ENCODE peak calls at places on chromosomes 1 and 21, in five cellular contexts. Q, E, V, I and H are unnamed samples.

GRCh38 chr1:30718636-30719405 is 4.6 kb downstream of the MATN1 start:
- DNase-seq in Q (peak; percentile 85), E (peak; percentile 98), I (peak; percentile 80), V (peak; percentile 83), H (peak; percentile 99)

GRCh38 chr1:94045465-94046056 is 75.4 kb downstream of the ABCA4 start:
- DNase-seq in I (peak; percentile 95), Q (peak; percentile 71), V (peak; percentile 61), E (peak; percentile 92), H (peak; percentile 87)

GRCh38 chr1:20399606-20400180 is 86.3 kb downstream of the CAMK2N1 start:
- DNase-seq in I (no peak), Q (no peak), E (no peak), V (no peak), H (peak; percentile 20)

GRCh38 chr1:28507646-28508434 is 2.0 kb downstream of the RCC1 start:
- DNase-seq in V (no peak), Q (no peak), E (no peak), I (no peak), H (no peak)

GRCh38 chr1:226599636-226600238 is 51.2 kb downstream of the STUM start:
- DNase-seq in Q (no peak), V (no peak), E (no peak), I (no peak), H (no peak)

GRCh38 chr1:170146861-170147260 is 1.1 kb downstream of the NTMT2 start:
- DNase-seq in E (no peak), V (no peak), I (no peak), Q (no peak), H (no peak)

GRCh38 chr1:41666991-41667631 is 182.6 kb upstream of the EDN2 start:
- DNase-seq in E (peak; percentile 28), I (no peak), V (peak; percentile 65), Q (peak; percentile 43), H (no peak)

GRCh38 chr1:10745383-10745782 is 51.1 kb downstream of the CASZ1 start:
- DNase-seq in I (no peak), Q (no peak), E (no peak), V (no peak), H (no peak)

GRCh38 chr1:108561145-108561458 is 1.2 kb downstream of the EEIG2 start:
- DNase-seq in E (no peak), I (no peak), V (no peak), Q (no peak), H (no peak)

GRCh38 chr1:182446033-182446669 is 3.8 kb upstream of the RGSL1 start:
- DNase-seq in Q (peak; percentile 16), E (peak; percentile 40), I (peak; percentile 64), V (no peak), H (peak; percentile 16)

GRCh38 chr1:90475623-90476022 is 241.5 kb downstream of the BARHL2 start:
- DNase-seq in V (no peak), I (no peak), Q (no peak), E (peak; percentile 1), H (no peak)

GRCh38 chr1:234531181-234532132 is 52.5 kb upstream of the TARBP1 start:
- DNase-seq in I (peak; percentile 73), E (peak; percentile 87), V (no peak), Q (peak; percentile 44), H (peak; percentile 40)

GRCh38 chr1:188027613-188028012 is 1198.9 kb downstream of the PLA2G4A start:
- DNase-seq in Q (no peak), V (no peak), E (peak; percentile 97), I (no peak), H (no peak)

GRCh38 chr1:113073457-113073950 is 506 bp downstream of the LRIG2 start:
- DNase-seq in Q (peak; percentile 66), E (peak; percentile 61), I (no peak), V (peak; percentile 69), H (peak; percentile 69)

GRCh38 chr1:102089791-102090190 is 93.1 kb upstream of the OLFM3 start:
- DNase-seq in V (no peak), I (no peak), E (no peak), Q (no peak), H (no peak)

GRCh38 chr1:9161963-9162362 is 33.1 kb upstream of the GPR157 start:
- DNase-seq in E (no peak), I (no peak), V (no peak), Q (no peak), H (no peak)

GRCh38 chr1:42953182-42954180 is 5.2 kb downstream of the SLC2A1 start:
- DNase-seq in V (no peak), Q (no peak), I (no peak), E (no peak), H (no peak)

GRCh38 chr1:172400073-172400737 is 20.3 kb upstream of the C1orf105 start:
- DNase-seq in V (no peak), Q (no peak), E (no peak), I (peak; percentile 14), H (no peak)

GRCh38 chr1:201305815-201306214 is 22.5 kb downstream of the PKP1 start:
- DNase-seq in V (no peak), I (no peak), Q (no peak), E (no peak), H (no peak)

GRCh38 chr1:2189459-2190425 is 4.8 kb downstream of the FAAP20 start:
- DNase-seq in E (peak; percentile 96), I (peak; percentile 92), V (peak; percentile 98), Q (peak; percentile 95), H (peak; percentile 98)
- TF ChIP-seq POLR2A in E (peak; percentile 63), I (peak; percentile 84), V (peak; percentile 87), Q (peak; percentile 78), H (peak; percentile 83)

DNA sequence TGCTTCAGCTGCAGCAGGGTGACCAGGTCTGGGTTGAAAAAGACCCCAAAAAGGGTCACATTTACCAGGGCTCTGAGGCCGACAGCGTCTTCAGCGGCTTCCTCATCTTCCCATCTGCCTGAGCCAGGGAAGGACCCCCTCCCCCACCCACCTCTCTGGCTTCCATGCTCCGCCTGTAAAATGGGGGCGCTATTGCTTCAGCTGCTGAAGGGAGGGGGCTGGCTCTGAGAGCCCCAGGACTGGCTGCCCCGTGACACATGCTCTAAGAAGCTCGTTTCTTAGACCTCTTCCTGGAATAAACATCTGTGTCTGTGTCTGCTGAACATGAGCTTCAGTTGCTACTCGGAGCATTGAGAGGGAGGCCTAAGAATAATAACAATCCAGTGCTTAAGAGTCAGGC is 2.9 kb downstream of the C1QA start:
- DNase-seq in E (peak; percentile 67), Q (peak; percentile 26), V (no peak), I (no peak), H (peak; percentile 51)
- TF ChIP-seq CTCF in E (peak; percentile 24), Q (no peak), V (no peak), I (no peak), H (no peak)

GRCh38 chr1:96923753-96924152 is 202.2 kb downstream of the PTBP2 start:
- DNase-seq in E (no peak), Q (no peak), V (no peak), I (no peak), H (no peak)
- TF ChIP-seq POLR2A in E (no peak), Q (no peak), V (no peak), I (no peak), H (no peak)

DNA sequence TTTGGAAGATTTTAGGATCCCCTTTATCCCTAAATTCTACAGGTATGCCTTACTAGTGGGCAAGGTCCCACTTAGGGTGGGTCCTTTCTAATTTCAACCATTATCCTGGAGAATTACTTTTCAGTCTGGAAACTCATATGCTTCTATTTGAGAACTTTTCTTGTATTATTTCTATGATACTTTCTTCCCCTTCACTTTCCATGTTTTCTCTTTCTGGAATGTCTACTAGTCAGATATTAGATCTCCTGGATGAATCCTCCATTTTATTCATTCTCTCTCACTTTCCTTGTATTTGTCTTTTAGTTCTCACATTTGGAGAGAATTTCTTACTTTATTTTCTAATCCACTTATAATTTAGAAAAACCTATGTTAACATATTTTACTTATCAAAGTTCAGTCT is 83.9 kb upstream of the SIPA1L2 start:
- DNase-seq in E (no peak), Q (no peak), I (no peak), V (no peak), H (no peak)
- TF ChIP-seq CTCF in E (no peak), Q (no peak), I (no peak), V (no peak), H (no peak)

DNA sequence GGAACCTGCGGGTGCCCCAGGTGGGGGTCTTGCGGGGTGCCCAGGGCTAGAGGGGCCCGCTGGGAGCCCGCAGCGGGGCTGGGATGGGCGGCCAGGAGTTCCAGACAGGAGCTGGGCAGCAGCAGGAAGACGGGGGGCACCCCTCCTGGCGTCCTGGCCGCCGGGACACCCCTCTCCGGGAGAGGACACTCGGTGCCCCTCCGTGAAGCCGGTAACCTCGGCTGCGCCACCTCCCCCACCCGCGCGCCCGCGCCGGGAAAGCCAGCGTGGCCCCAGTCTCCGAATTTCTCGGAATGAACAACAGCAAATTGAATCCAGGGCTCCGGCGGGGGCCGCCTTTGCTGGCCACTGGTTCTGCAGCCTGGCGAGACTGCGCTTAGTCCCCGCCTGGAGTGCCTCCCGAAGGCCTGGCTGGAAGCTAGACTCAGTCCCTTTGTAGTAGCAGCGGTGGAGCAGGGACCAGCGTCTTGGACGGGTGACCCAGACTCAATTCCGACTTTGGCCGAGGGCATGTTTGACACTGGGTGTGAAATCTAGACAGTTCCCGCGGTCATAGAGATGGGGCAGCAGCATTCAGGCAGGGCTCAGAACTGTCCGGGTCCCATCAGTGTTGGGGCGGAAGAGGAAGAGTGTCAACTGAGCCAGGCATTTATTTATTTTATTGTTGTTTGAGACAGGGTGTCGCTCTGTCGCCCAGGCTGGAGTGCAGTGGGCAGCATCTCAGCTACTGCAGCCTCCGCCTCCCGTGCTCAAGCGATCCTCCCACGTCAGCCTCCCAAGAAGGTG is 766 bp downstream of the IFNGR2 start:
- DNase-seq in E (peak; percentile 49), Q (peak; percentile 66), V (peak; percentile 53), I (peak; percentile 28), H (peak; percentile 74)
- TF ChIP-seq POLR2A in E (peak; percentile 52), Q (peak; percentile 84), V (peak; percentile 70), I (no peak), H (peak; percentile 41)

GRCh38 chr1:47703981-47704596 is 266.2 kb downstream of the FOXD2 start:
- DNase-seq in E (peak; percentile 30), V (no peak), Q (no peak), I (no peak), H (no peak)
- TF ChIP-seq CTCF in E (peak; percentile 21), V (peak; percentile 8), Q (no peak), I (no peak), H (no peak)

DNA sequence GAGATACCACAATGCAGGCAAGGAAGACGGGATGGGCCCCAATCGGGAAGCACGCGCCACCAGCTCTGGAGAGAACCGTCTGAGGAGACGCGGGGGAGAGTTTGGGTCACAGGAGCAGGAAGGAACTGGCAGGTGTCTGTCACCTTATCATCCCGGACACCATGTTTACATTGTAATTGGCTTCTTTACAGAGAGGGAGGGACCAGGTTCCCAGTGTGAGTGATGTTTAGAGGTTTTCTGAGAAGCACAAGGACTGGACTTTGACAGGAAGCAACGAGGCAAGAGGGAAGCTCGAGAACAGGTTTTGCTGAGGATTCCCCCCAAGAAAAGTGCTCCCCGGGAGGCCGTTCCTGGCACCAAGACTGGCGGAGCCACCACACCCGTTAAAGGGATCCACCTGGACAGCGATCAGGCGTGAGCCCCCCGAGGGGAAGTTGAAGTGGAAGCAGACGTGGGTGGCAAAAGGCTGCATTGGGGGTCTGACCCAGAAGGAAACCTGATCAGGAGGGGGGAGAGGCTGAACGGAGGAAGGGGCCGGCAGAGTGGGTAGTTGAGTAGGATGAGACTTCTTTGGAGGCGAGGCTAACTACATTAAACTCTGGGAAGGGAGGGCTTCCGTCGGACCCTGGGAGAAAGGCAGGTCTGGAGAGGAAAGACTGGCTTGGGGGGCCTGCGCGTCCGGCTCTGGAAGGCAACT is 885 bp downstream of the EPS15 start:
- DNase-seq in E (peak; percentile 28), Q (peak; percentile 74), I (peak; percentile 43), V (peak; percentile 61), H (peak; percentile 68)
- TF ChIP-seq POLR2A in E (no peak), Q (peak; percentile 86), I (peak; percentile 21), V (no peak), H (no peak)